ENCODE peak calls at places on chromosomes 13 and 19, in four cellular contexts. G is heart left ventricle, B is EL, R is ovary. I is an unnamed sample.
A peak's percentile ranks its signal among the peaks of the same experiment; 100 is the strongest.

GRCh38 chr19:19403373-19403901 is 2.0 kb upstream of the GATAD2A start:
- DNase-seq in B (peak; percentile 68), G (no peak), R (no peak), I (peak; percentile 11)

GRCh38 chr19:50906217-50906616 is 5.0 kb downstream of the KLK4 start:
- DNase-seq in G (peak; percentile 32), R (no peak), B (no peak), I (no peak)

GRCh38 chr19:35168261-35168660 is 13.7 kb downstream of the FXYD5 start:
- DNase-seq in R (no peak), G (no peak), B (peak; percentile 72), I (no peak)

GRCh38 chr13:67736646-67737420 is 506.7 kb upstream of the PCDH9 start:
- DNase-seq in G (no peak), R (no peak), B (no peak), I (peak; percentile 81)

GRCh38 chr13:48975101-48975925 is at the start of gene FNDC3A:
- DNase-seq in B (peak; percentile 68), G (peak; percentile 43), R (peak; percentile 44), I (peak; percentile 48)

GRCh38 chr13:33249066-33249465 is 36.5 kb downstream of the STARD13 start:
- DNase-seq in R (no peak), B (peak; percentile 83), G (no peak), I (peak; percentile 76)

GRCh38 chr19:10021446-10021845 is 8.2 kb downstream of the RDH8 start:
- DNase-seq in B (no peak), G (no peak), R (no peak), I (no peak)

GRCh38 chr13:49373699-49374098 is 70.2 kb downstream of the CAB39L start:
- DNase-seq in G (no peak), R (no peak), B (peak; percentile 54), I (peak; percentile 40)

GRCh38 chr13:76330756-76331155 is 555.4 kb downstream of the KCTD12 start:
- DNase-seq in R (no peak), G (no peak), B (no peak), I (no peak)

GRCh38 chr13:39189778-39190177 is 151.5 kb downstream of the NHLRC3 start:
- DNase-seq in G (no peak), R (no peak), B (no peak), I (no peak)

GRCh38 chr19:12834418-12834943 is at the start of gene RTBDN:
- DNase-seq in R (no peak), B (peak; percentile 26), G (no peak), I (no peak)

GRCh38 chr19:20664917-20665781 is 3.8 kb upstream of the ZNF626 start:
- DNase-seq in R (peak; percentile 42), B (no peak), G (peak; percentile 70), I (no peak)

GRCh38 chr19:48480151-48480475 is 10.9 kb downstream of the CYTH2 start:
- DNase-seq in G (peak; percentile 88), R (peak; percentile 77), B (no peak), I (no peak)

GRCh38 chr19:38666662-38667448 is 19.4 kb downstream of the ACTN4 start:
- DNase-seq in B (peak; percentile 92), G (peak; percentile 59), R (no peak), I (peak; percentile 63)

GRCh38 chr19:44845286-44845611 is 848 bp upstream of the NECTIN2 start:
- DNase-seq in B (no peak), G (peak; percentile 43), R (peak; percentile 68), I (no peak)

GRCh38 chr19:10372698-10373097 is 7.7 kb downstream of the TYK2 start:
- DNase-seq in B (no peak), G (no peak), R (no peak), I (no peak)

GRCh38 chr19:4414800-4415251 is 12.4 kb downstream of the CHAF1A start:
- DNase-seq in R (no peak), G (no peak), B (no peak), I (no peak)

GRCh38 chr13:62061751-62062150 is 646.1 kb upstream of the PCDH20 start:
- DNase-seq in R (no peak), B (no peak), G (no peak), I (no peak)

GRCh38 chr13:49084961-49085360 is 109.2 kb downstream of the FNDC3A start:
- DNase-seq in R (no peak), G (no peak), B (no peak), I (no peak)

GRCh38 chr19:343941-344624 is 513 bp downstream of the MIER2 start:
- DNase-seq in B (peak; percentile 27), R (peak; percentile 56), G (no peak), I (no peak)

GRCh38 chr19:371501-372160 is 27.0 kb upstream of the MIER2 start:
- DNase-seq in B (no peak), R (no peak), G (no peak), I (no peak)

GRCh38 chr13:109243311-109243951 is 543.0 kb downstream of the IRS2 start:
- DNase-seq in R (no peak), G (peak; percentile 56), B (peak; percentile 93), I (peak; percentile 88)

GRCh38 chr19:40411125-40411842 is 1.9 kb downstream of the PRX start:
- DNase-seq in R (peak; percentile 21), B (no peak), G (peak; percentile 85), I (no peak)

GRCh38 chr19:58570770-58571574 is 2.2 kb downstream of the MZF1 start:
- DNase-seq in G (peak; percentile 32), R (peak; percentile 46), B (no peak), I (no peak)

GRCh38 chr13:99495478-99496321 is 5.6 kb upstream of the TM9SF2 start:
- DNase-seq in B (no peak), R (no peak), G (no peak), I (no peak)

GRCh38 chr19:21595185-21595584 is 89.8 kb downstream of the ZNF429 start:
- DNase-seq in R (no peak), G (no peak), B (no peak), I (no peak)

GRCh38 chr13:32585625-32586021 is 629 bp upstream of the PDS5B start:
- DNase-seq in G (no peak), R (peak; percentile 30), B (no peak), I (peak; percentile 0)

GRCh38 chr13:39605677-39606320 is 2.8 kb upstream of the LHFPL6 start:
- DNase-seq in B (no peak), G (no peak), R (no peak), I (no peak)

GRCh38 chr13:31431722-31432137 is 232.0 kb downstream of the B3GLCT start:
- DNase-seq in G (peak; percentile 51), B (peak; percentile 53), R (no peak), I (peak; percentile 39)

GRCh38 chr19:13764101-13764807 is at the start of gene MRI1:
- DNase-seq in G (peak; percentile 88), R (peak; percentile 87), B (peak; percentile 77), I (no peak)

GRCh38 chr13:111868716-111869115 is 198.2 kb upstream of the SOX1 start:
- DNase-seq in G (no peak), B (no peak), R (no peak), I (no peak)

GRCh38 chr13:48448963-48449614 is 36.2 kb upstream of the LPAR6 start:
- DNase-seq in R (no peak), B (peak; percentile 59), G (no peak), I (no peak)

GRCh38 chr13:19818223-19818842 is 35.6 kb upstream of the PSPC1 start:
- DNase-seq in G (peak; percentile 33), B (no peak), R (no peak), I (peak; percentile 8)

GRCh38 chr19:12956446-12957388 is at the start of gene GADD45GIP1:
- DNase-seq in R (peak; percentile 80), G (peak; percentile 87), B (peak; percentile 79), I (peak; percentile 59)

GRCh38 chr19:7680606-7681335 is at the start of gene TRAPPC5:
- DNase-seq in B (peak; percentile 76), G (peak; percentile 93), R (peak; percentile 89), I (peak; percentile 58)

GRCh38 chr19:3346677-3347353 is 19.6 kb upstream of the NFIC start:
- DNase-seq in B (peak; percentile 69), R (peak; percentile 90), G (peak; percentile 83), I (no peak)

GRCh38 chr13:20525144-20525600 is 485 bp downstream of the CRYL1 start:
- DNase-seq in B (peak; percentile 15), R (peak; percentile 36), G (peak; percentile 39), I (no peak)

GRCh38 chr19:14089662-14090508 is 666 bp downstream of the SAMD1 start:
- DNase-seq in B (peak; percentile 66), G (peak; percentile 73), R (peak; percentile 70), I (peak; percentile 35)

I was measured in brain microvascular endothelial cell.